ENCODE peak calls at places on chromosomes 5 and 9, in ten cellular contexts. X, B, T, E, G, V, H, Y, D and P are unnamed samples.

GRCh38 chr9:18791074-18791473 is 241.9 kb downstream of the SAXO1 start:
- DNase-seq in X (no peak), B (no peak), T (no peak), E (no peak), G (peak), V (no peak), H (peak), Y (no peak), D (no peak), P (peak)

GRCh38 chr5:132695956-132696355 is 22.2 kb downstream of the IL4 start:
- DNase-seq in X (no peak), B (no peak), T (no peak), E (no peak), G (no peak), V (no peak), H (no peak), Y (no peak), D (no peak), P (no peak)

GRCh38 chr5:176996780-176997179 is 9.8 kb downstream of the UIMC1 start:
- DNase-seq in X (no peak), B (no peak), T (no peak), E (no peak), G (no peak), V (no peak), H (no peak), Y (no peak), D (no peak), P (no peak)

GRCh38 chr9:115416299-115416698 is 298.3 kb upstream of the TNC start:
- DNase-seq in X (peak), B (no peak), T (no peak), E (no peak), G (no peak), V (no peak), H (no peak), Y (no peak), D (no peak), P (no peak)

GRCh38 chr5:32692066-32692746 is 18.9 kb upstream of the NPR3 start:
- DNase-seq in X (no peak), B (no peak), T (no peak), E (no peak), G (peak), V (peak), H (no peak), Y (no peak), D (no peak), P (no peak)

GRCh38 chr5:6721442-6721841 is 8.2 kb downstream of the TENT4A start:
- DNase-seq in X (no peak), B (no peak), T (no peak), E (no peak), G (no peak), V (no peak), H (no peak), Y (peak), D (no peak), P (no peak)

GRCh38 chr5:59348189-59348588 is 545.3 kb downstream of the PDE4D start:
- DNase-seq in X (no peak), B (no peak), T (peak), E (no peak), G (no peak), V (no peak), H (peak), Y (no peak), D (no peak), P (no peak)

GRCh38 chr9:119284118-119284517 is 85.1 kb downstream of the BRINP1 start:
- DNase-seq in X (no peak), B (no peak), T (no peak), E (no peak), G (no peak), V (no peak), H (no peak), Y (no peak), D (no peak), P (no peak)

GRCh38 chr5:142839711-142840441 is 69.7 kb downstream of the ARHGAP26 start:
- DNase-seq in X (no peak), B (no peak), T (no peak), E (no peak), G (no peak), V (no peak), H (peak), Y (peak), D (no peak), P (no peak)

GRCh38 chr5:164048527-164048926 is 543.1 kb downstream of the MAT2B start:
- DNase-seq in X (no peak), B (no peak), T (no peak), E (no peak), G (no peak), V (no peak), H (no peak), Y (no peak), D (no peak), P (no peak)

GRCh38 chr9:107727113-107727780 is 237.7 kb upstream of the KLF4 start:
- DNase-seq in X (no peak), B (no peak), T (no peak), E (no peak), G (peak), V (no peak), H (no peak), Y (no peak), D (no peak), P (no peak)

GRCh38 chr9:85349046-85349445 is 392.7 kb downstream of the AGTPBP1 start:
- DNase-seq in X (no peak), B (no peak), T (no peak), E (no peak), G (no peak), V (no peak), H (no peak), Y (no peak), D (no peak), P (no peak)

GRCh38 chr9:137074657-137075274 is 2.6 kb upstream of the UAP1L1 start:
- DNase-seq in X (peak), B (no peak), T (no peak), E (no peak), G (no peak), V (no peak), H (no peak), Y (no peak), D (no peak), P (no peak)

GRCh38 chr5:69281114-69281513 is 46.4 kb downstream of the CDK7 start:
- DNase-seq in X (no peak), B (no peak), T (no peak), E (no peak), G (no peak), V (no peak), H (no peak), Y (no peak), D (no peak), P (no peak)

GRCh38 chr9:35996358-35996970 is 38.5 kb upstream of the OR2S2 start:
- DNase-seq in X (no peak), B (no peak), T (no peak), E (no peak), G (no peak), V (no peak), H (no peak), Y (no peak), D (no peak), P (no peak)

GRCh38 chr5:61599370-61600140 is 267.5 kb downstream of the ZSWIM6 start:
- DNase-seq in X (no peak), B (no peak), T (no peak), E (no peak), G (peak), V (no peak), H (peak), Y (no peak), D (no peak), P (no peak)